ENCODE peak calls at places on chromosomes 6 and 20, in seven cellular contexts. One of them, this sample, is unnamed.

GRCh38 chr6:164947174-164947573 is 362.2 kb downstream of the C6orf118 start:
- DNase-seq in neuronal stem cell: no peak
- DNase-seq in colonic mucosa: no peak
- DNase-seq in heart left ventricle: no peak
- DNase-seq in GM23248: no peak
- DNase-seq in fibroblast of lung: no peak
- DNase-seq in SJSA1: no peak
- DNase-seq in this sample: no peak

GRCh38 chr6:5151295-5151954 is 66.3 kb downstream of the PPP1R3G start:
- DNase-seq in heart left ventricle: no peak
- DNase-seq in neuronal stem cell: no peak
- DNase-seq in SJSA1: no peak
- DNase-seq in colonic mucosa: no peak
- DNase-seq in fibroblast of lung: no peak
- DNase-seq in GM23248: peak; percentile 42
- DNase-seq in this sample: no peak

GRCh38 chr6:44966449-44967091 is 361.6 kb upstream of the RUNX2 start:
- DNase-seq in fibroblast of lung: peak; percentile 48
- DNase-seq in colonic mucosa: no peak
- DNase-seq in neuronal stem cell: no peak
- DNase-seq in GM23248: peak; percentile 54
- DNase-seq in SJSA1: peak; percentile 34
- DNase-seq in heart left ventricle: no peak
- DNase-seq in this sample: no peak

GRCh38 chr20:54668271-54669053 is 193.1 kb downstream of the DOK5 start:
- DNase-seq in SJSA1: peak; percentile 10
- DNase-seq in GM23248: peak; percentile 53
- DNase-seq in fibroblast of lung: peak; percentile 12
- DNase-seq in heart left ventricle: no peak
- DNase-seq in neuronal stem cell: no peak
- DNase-seq in colonic mucosa: no peak
- DNase-seq in this sample: peak; percentile 31

GRCh38 chr6:4582506-4582905 is 193.7 kb upstream of the CDYL start:
- DNase-seq in GM23248: peak; percentile 79
- DNase-seq in SJSA1: peak; percentile 36
- DNase-seq in heart left ventricle: no peak
- DNase-seq in fibroblast of lung: peak; percentile 88
- DNase-seq in neuronal stem cell: no peak
- DNase-seq in colonic mucosa: no peak
- DNase-seq in this sample: no peak

GRCh38 chr6:36750090-36750489 is 52.5 kb downstream of the RAB44 start:
- DNase-seq in GM23248: no peak
- DNase-seq in colonic mucosa: no peak
- DNase-seq in neuronal stem cell: no peak
- DNase-seq in heart left ventricle: no peak
- DNase-seq in SJSA1: no peak
- DNase-seq in fibroblast of lung: no peak
- DNase-seq in this sample: no peak

GRCh38 chr6:107655245-107655644 is 165.3 kb downstream of the SOBP start:
- DNase-seq in fibroblast of lung: no peak
- DNase-seq in heart left ventricle: no peak
- DNase-seq in GM23248: peak; percentile 16
- DNase-seq in colonic mucosa: no peak
- DNase-seq in neuronal stem cell: peak; percentile 47
- DNase-seq in SJSA1: no peak
- DNase-seq in this sample: no peak

GRCh38 chr6:137350857-137351256 is 131.7 kb upstream of the IFNGR1 start:
- DNase-seq in GM23248: no peak
- DNase-seq in SJSA1: no peak
- DNase-seq in colonic mucosa: no peak
- DNase-seq in fibroblast of lung: no peak
- DNase-seq in neuronal stem cell: no peak
- DNase-seq in heart left ventricle: no peak
- DNase-seq in this sample: no peak

GRCh38 chr20:38827770-38828281 is 22.3 kb downstream of the PPP1R16B start:
- DNase-seq in GM23248: no peak
- DNase-seq in colonic mucosa: no peak
- DNase-seq in neuronal stem cell: no peak
- DNase-seq in heart left ventricle: no peak
- DNase-seq in fibroblast of lung: no peak
- DNase-seq in SJSA1: no peak
- DNase-seq in this sample: no peak

GRCh38 chr6:131844243-131844841 is 36.5 kb downstream of the ENPP1 start:
- DNase-seq in GM23248: peak; percentile 46
- DNase-seq in colonic mucosa: no peak
- DNase-seq in fibroblast of lung: peak; percentile 95
- DNase-seq in neuronal stem cell: no peak
- DNase-seq in SJSA1: no peak
- DNase-seq in heart left ventricle: no peak
- DNase-seq in this sample: no peak

GRCh38 chr20:39822667-39823066 is 860.5 kb downstream of the DHX35 start:
- DNase-seq in colonic mucosa: no peak
- DNase-seq in GM23248: peak; percentile 80
- DNase-seq in neuronal stem cell: no peak
- DNase-seq in heart left ventricle: no peak
- DNase-seq in SJSA1: no peak
- DNase-seq in fibroblast of lung: peak; percentile 19
- DNase-seq in this sample: no peak

GRCh38 chr6:25302156-25302555 is 23.0 kb downstream of the CARMIL1 start:
- DNase-seq in fibroblast of lung: no peak
- DNase-seq in heart left ventricle: no peak
- DNase-seq in neuronal stem cell: no peak
- DNase-seq in SJSA1: no peak
- DNase-seq in GM23248: no peak
- DNase-seq in colonic mucosa: no peak
- DNase-seq in this sample: no peak

GRCh38 chr6:25306379-25306778 is 27.2 kb downstream of the CARMIL1 start:
- DNase-seq in heart left ventricle: no peak
- DNase-seq in colonic mucosa: no peak
- DNase-seq in fibroblast of lung: no peak
- DNase-seq in GM23248: no peak
- DNase-seq in neuronal stem cell: no peak
- DNase-seq in SJSA1: no peak
- DNase-seq in this sample: no peak

GRCh38 chr6:25301358-25301757 is 22.2 kb downstream of the CARMIL1 start:
- DNase-seq in heart left ventricle: no peak
- DNase-seq in SJSA1: no peak
- DNase-seq in fibroblast of lung: no peak
- DNase-seq in neuronal stem cell: no peak
- DNase-seq in GM23248: no peak
- DNase-seq in colonic mucosa: no peak
- DNase-seq in this sample: no peak

GRCh38 chr6:25302677-25303128 is 23.5 kb downstream of the CARMIL1 start:
- DNase-seq in colonic mucosa: no peak
- DNase-seq in heart left ventricle: no peak
- DNase-seq in fibroblast of lung: peak; percentile 88
- DNase-seq in SJSA1: peak; percentile 91
- DNase-seq in GM23248: peak; percentile 93
- DNase-seq in neuronal stem cell: no peak
- DNase-seq in this sample: no peak

DNA sequence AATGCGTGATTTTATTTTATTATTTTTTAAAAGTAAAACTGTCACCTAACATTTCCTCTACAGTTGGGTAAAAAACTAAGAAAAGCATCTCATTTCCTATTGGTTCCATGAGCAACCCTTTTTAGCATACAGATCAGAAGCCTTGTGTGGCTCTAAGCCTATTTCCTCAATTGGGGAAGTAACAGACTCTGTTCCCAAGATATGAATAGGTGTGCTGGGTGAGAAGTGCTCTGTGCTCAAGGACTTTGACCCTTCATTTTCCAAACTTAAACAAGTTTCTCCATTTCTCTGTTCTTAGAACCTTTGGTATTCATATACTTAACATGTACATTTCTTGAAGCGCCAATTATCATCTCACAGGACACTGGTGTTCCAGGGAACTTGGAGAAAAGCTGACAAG is 24.1 kb downstream of the CARMIL1 start:
- DNase-seq in neuronal stem cell: no peak
- DNase-seq in GM23248: no peak
- DNase-seq in heart left ventricle: no peak
- DNase-seq in SJSA1: no peak
- DNase-seq in colonic mucosa: peak; percentile 32
- DNase-seq in fibroblast of lung: no peak
- DNase-seq in this sample: no peak
- H3K4me1 ChIP-seq in neuronal stem cell: peaks cover 8% of the 10 kb centered on the region
- H3K4me1 ChIP-seq in GM23248: peaks cover 15% of the 10 kb centered on the region
- H3K4me1 ChIP-seq in heart left ventricle: no peaks in the 10 kb centered on the region
- H3K4me1 ChIP-seq in SJSA1: peaks cover 24% of the 10 kb centered on the region
- H3K4me1 ChIP-seq in colonic mucosa: peaks cover 7% of the 10 kb centered on the region
- H3K4me1 ChIP-seq in fibroblast of lung: peaks cover 10% of the 10 kb centered on the region
- H3K4me1 ChIP-seq in this sample: peaks cover 17% of the 10 kb centered on the region

DNA sequence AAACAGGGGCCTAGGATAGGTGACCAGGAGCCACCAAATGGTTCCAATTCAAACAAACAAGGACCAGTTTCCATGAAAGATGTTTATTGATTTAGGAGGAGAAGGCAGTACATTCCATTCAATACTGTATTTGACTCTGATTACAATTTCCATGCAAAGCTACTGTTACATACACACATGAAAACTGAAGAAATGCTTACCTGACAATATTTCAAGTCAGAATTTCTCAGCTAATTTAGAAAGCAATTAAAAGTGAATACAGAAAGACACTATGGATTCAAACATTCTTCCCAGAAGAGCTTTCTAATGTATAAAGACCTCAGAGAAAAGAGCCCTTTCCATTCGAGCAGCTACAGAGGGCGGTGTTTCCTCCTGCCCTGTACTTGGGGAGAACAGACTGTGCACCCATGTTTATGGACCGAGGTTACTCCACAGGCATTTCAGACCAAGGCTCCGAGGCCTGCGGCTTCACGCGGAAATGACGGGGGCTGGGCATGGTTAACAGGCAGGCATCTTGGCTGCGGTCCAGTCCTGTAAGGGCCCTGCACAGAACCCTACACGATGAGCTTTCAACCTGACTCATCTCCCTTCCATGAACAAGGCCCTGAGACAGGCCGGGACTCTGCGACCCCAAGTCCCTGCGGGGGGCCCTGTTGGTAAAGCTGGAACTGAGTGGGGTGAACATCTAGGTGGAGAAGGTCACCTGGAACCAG is 25.7 kb upstream of the TCFL5 start:
- DNase-seq in heart left ventricle: no peak
- DNase-seq in neuronal stem cell: no peak
- DNase-seq in fibroblast of lung: peak; percentile 94
- DNase-seq in colonic mucosa: peak; percentile 69
- DNase-seq in GM23248: peak; percentile 94
- DNase-seq in SJSA1: peak; percentile 55
- DNase-seq in this sample: peak; percentile 75
- H3K4me1 ChIP-seq in heart left ventricle: no peaks in the 10 kb centered on the region
- H3K4me1 ChIP-seq in neuronal stem cell: no peaks in the 10 kb centered on the region
- H3K4me1 ChIP-seq in fibroblast of lung: peaks cover 15% of the 10 kb centered on the region
- H3K4me1 ChIP-seq in colonic mucosa: no peaks in the 10 kb centered on the region
- H3K4me1 ChIP-seq in GM23248: peaks cover 12% of the 10 kb centered on the region
- H3K4me1 ChIP-seq in SJSA1: peaks cover 15% of the 10 kb centered on the region
- H3K4me1 ChIP-seq in this sample: no peaks in the 10 kb centered on the region

GRCh38 chr6:158808442-158808833 is 10.7 kb downstream of the EZR start:
- DNase-seq in colonic mucosa: no peak
- DNase-seq in heart left ventricle: no peak
- DNase-seq in GM23248: no peak
- DNase-seq in neuronal stem cell: no peak
- DNase-seq in fibroblast of lung: no peak
- DNase-seq in SJSA1: no peak
- DNase-seq in this sample: no peak

GRCh38 chr6:158803733-158804143 is 15.4 kb downstream of the EZR start:
- DNase-seq in SJSA1: peak; percentile 28
- DNase-seq in neuronal stem cell: no peak
- DNase-seq in heart left ventricle: no peak
- DNase-seq in fibroblast of lung: peak; percentile 26
- DNase-seq in colonic mucosa: no peak
- DNase-seq in GM23248: no peak
- DNase-seq in this sample: peak; percentile 64

GRCh38 chr6:158807515-158808441 is 11.4 kb downstream of the EZR start:
- DNase-seq in GM23248: no peak
- DNase-seq in SJSA1: no peak
- DNase-seq in colonic mucosa: no peak
- DNase-seq in fibroblast of lung: no peak
- DNase-seq in heart left ventricle: no peak
- DNase-seq in neuronal stem cell: no peak
- DNase-seq in this sample: no peak

GRCh38 chr6:158808918-158809678 is 10.1 kb downstream of the EZR start:
- DNase-seq in GM23248: peak; percentile 19
- DNase-seq in heart left ventricle: no peak
- DNase-seq in fibroblast of lung: peak; percentile 71
- DNase-seq in colonic mucosa: no peak
- DNase-seq in SJSA1: no peak
- DNase-seq in neuronal stem cell: no peak
- DNase-seq in this sample: no peak

DNA sequence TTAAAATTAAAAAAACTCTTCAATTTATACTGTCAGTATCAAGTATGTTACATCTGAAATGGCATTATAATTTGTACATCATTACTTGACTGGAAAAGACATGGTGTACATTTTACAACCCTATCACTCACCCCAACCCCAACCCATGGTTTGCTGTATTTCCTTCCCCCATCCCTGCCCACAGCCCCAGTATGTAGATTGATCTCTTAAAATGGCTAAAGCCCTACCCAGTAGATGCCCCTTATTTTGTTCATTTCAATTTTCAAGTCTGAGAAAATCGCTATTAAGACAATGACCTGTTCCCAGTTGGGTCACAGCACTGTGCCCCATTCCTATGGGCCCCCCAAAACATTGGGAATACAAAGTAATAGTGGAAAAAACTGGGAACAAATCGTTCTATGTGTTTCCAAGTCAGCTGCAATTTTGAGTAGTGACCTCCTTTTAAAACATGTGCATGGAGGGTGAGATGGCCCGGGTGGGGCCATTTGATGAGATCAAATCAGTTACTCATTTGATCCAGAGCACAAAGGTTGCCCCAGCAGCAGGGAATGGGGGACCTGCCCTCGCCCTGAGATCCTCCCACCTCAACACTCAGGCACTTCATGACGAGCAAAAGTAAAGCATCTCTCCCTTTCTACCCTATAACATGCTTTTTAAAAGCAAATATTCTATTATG is 13.3 kb downstream of the EZR start:
- DNase-seq in fibroblast of lung: no peak
- DNase-seq in GM23248: no peak
- DNase-seq in neuronal stem cell: no peak
- DNase-seq in heart left ventricle: no peak
- DNase-seq in SJSA1: no peak
- DNase-seq in colonic mucosa: no peak
- DNase-seq in this sample: no peak
- H3K4me1 ChIP-seq in fibroblast of lung: peaks cover 9% of the 10 kb centered on the region
- H3K4me1 ChIP-seq in GM23248: peaks cover 3% of the 10 kb centered on the region
- H3K4me1 ChIP-seq in neuronal stem cell: peaks cover 12% of the 10 kb centered on the region
- H3K4me1 ChIP-seq in heart left ventricle: peaks cover 3% of the 10 kb centered on the region
- H3K4me1 ChIP-seq in SJSA1: peaks cover 7% of the 10 kb centered on the region
- H3K4me1 ChIP-seq in colonic mucosa: peaks cover 22% of the 10 kb centered on the region
- H3K4me1 ChIP-seq in this sample: peaks cover 84% of the 10 kb centered on the region

DNA sequence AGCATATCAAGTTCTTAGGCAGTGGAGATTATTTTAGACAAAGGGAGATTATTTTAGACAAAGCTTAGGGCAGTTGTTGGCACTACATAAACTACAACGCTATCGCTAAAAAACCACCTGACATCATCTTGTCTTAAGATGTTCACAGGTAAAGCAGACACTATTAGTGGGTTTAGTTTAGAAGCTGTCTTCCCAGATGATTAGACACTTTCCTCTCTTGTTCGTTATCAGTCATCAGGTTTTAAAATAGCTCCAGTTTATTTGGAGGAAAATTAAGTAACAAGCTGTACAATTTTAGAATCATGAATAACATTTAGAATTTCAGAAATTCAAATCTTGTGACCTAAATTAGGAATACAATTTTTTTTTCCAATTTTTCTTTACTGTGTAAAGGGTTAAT is 109.2 kb downstream of the HIVEP2 start:
- DNase-seq in SJSA1: no peak
- DNase-seq in heart left ventricle: no peak
- DNase-seq in neuronal stem cell: no peak
- DNase-seq in fibroblast of lung: no peak
- DNase-seq in GM23248: no peak
- DNase-seq in colonic mucosa: no peak
- DNase-seq in this sample: no peak
- H3K4me1 ChIP-seq in SJSA1: peaks cover 26% of the 10 kb centered on the region
- H3K4me1 ChIP-seq in heart left ventricle: no peaks in the 10 kb centered on the region
- H3K4me1 ChIP-seq in neuronal stem cell: no peaks in the 10 kb centered on the region
- H3K4me1 ChIP-seq in fibroblast of lung: peaks cover 3% of the 10 kb centered on the region
- H3K4me1 ChIP-seq in GM23248: peaks cover 36% of the 10 kb centered on the region
- H3K4me1 ChIP-seq in colonic mucosa: no peaks in the 10 kb centered on the region
- H3K4me1 ChIP-seq in this sample: no peaks in the 10 kb centered on the region